ENCODE peak calls at places on chromosome 17, in eight cellular contexts. One of them, this sample, is unnamed.

GRCh38 chr17:37478187-37478586 is 11.5 kb upstream of the DUSP14 start:
- DNase-seq in uterus: no peak
- DNase-seq in HCT116: no peak
- DNase-seq in IMR-90: peak; percentile 58
- DNase-seq in breast epithelium: peak; percentile 81
- DNase-seq in body of pancreas: no peak
- DNase-seq in transverse colon: no peak
- DNase-seq in A549: no peak
- DNase-seq in this sample: peak; percentile 60

GRCh38 chr17:6327007-6327406 is 107.9 kb downstream of the AIPL1 start:
- DNase-seq in A549: no peak
- DNase-seq in breast epithelium: no peak
- DNase-seq in uterus: no peak
- DNase-seq in body of pancreas: peak; percentile 9
- DNase-seq in transverse colon: no peak
- DNase-seq in HCT116: no peak
- DNase-seq in IMR-90: no peak
- DNase-seq in this sample: no peak

GRCh38 chr17:76432712-76433336 is 20.1 kb downstream of the UBE2O start:
- DNase-seq in body of pancreas: no peak
- DNase-seq in breast epithelium: no peak
- DNase-seq in IMR-90: peak; percentile 49
- DNase-seq in uterus: no peak
- DNase-seq in transverse colon: no peak
- DNase-seq in A549: peak; percentile 40
- DNase-seq in HCT116: peak; percentile 28
- DNase-seq in this sample: no peak

GRCh38 chr17:48382989-48383388 is 47.0 kb downstream of the SKAP1 start:
- DNase-seq in IMR-90: no peak
- DNase-seq in body of pancreas: no peak
- DNase-seq in breast epithelium: no peak
- DNase-seq in HCT116: no peak
- DNase-seq in A549: no peak
- DNase-seq in transverse colon: no peak
- DNase-seq in uterus: no peak
- DNase-seq in this sample: no peak

GRCh38 chr17:75771334-75772281 is 6.6 kb upstream of the GALK1 start:
- DNase-seq in body of pancreas: peak; percentile 16
- DNase-seq in HCT116: no peak
- DNase-seq in uterus: no peak
- DNase-seq in IMR-90: peak; percentile 25
- DNase-seq in breast epithelium: peak; percentile 18
- DNase-seq in A549: no peak
- DNase-seq in transverse colon: peak; percentile 30
- DNase-seq in this sample: no peak

GRCh38 chr17:50095626-50096037 is 481 bp downstream of the PDK2 start:
- DNase-seq in HCT116: no peak
- DNase-seq in transverse colon: no peak
- DNase-seq in breast epithelium: no peak
- DNase-seq in uterus: no peak
- DNase-seq in body of pancreas: no peak
- DNase-seq in A549: no peak
- DNase-seq in IMR-90: no peak
- DNase-seq in this sample: no peak

GRCh38 chr17:32482568-32483320 is 4.0 kb upstream of the CDK5R1 start:
- DNase-seq in uterus: no peak
- DNase-seq in A549: no peak
- DNase-seq in IMR-90: peak; percentile 33
- DNase-seq in transverse colon: no peak
- DNase-seq in breast epithelium: no peak
- DNase-seq in body of pancreas: peak; percentile 19
- DNase-seq in HCT116: no peak
- DNase-seq in this sample: no peak

GRCh38 chr17:45873728-45874127 is 20.6 kb upstream of the MAPT start:
- DNase-seq in transverse colon: no peak
- DNase-seq in body of pancreas: no peak
- DNase-seq in IMR-90: no peak
- DNase-seq in breast epithelium: no peak
- DNase-seq in HCT116: no peak
- DNase-seq in uterus: no peak
- DNase-seq in A549: no peak
- DNase-seq in this sample: no peak

GRCh38 chr17:48910370-48910769 is 2.2 kb downstream of the UBE2Z start:
- DNase-seq in A549: no peak
- DNase-seq in HCT116: no peak
- DNase-seq in IMR-90: no peak
- DNase-seq in breast epithelium: no peak
- DNase-seq in body of pancreas: no peak
- DNase-seq in uterus: no peak
- DNase-seq in transverse colon: no peak
- DNase-seq in this sample: no peak

GRCh38 chr17:81825841-81826471 is 7.1 kb downstream of the MCRIP1 start:
- DNase-seq in IMR-90: no peak
- DNase-seq in A549: no peak
- DNase-seq in breast epithelium: no peak
- DNase-seq in transverse colon: no peak
- DNase-seq in body of pancreas: no peak
- DNase-seq in uterus: no peak
- DNase-seq in HCT116: no peak
- DNase-seq in this sample: no peak

GRCh38 chr17:58172369-58173071 is 5.7 kb downstream of the OR4D2 start:
- DNase-seq in A549: peak; percentile 75
- DNase-seq in HCT116: peak; percentile 79
- DNase-seq in transverse colon: no peak
- DNase-seq in body of pancreas: no peak
- DNase-seq in IMR-90: peak; percentile 4
- DNase-seq in breast epithelium: no peak
- DNase-seq in uterus: no peak
- DNase-seq in this sample: no peak

GRCh38 chr17:43658890-43659289 is 2.8 kb downstream of the MEOX1 start:
- DNase-seq in IMR-90: no peak
- DNase-seq in transverse colon: no peak
- DNase-seq in breast epithelium: no peak
- DNase-seq in HCT116: no peak
- DNase-seq in body of pancreas: no peak
- DNase-seq in A549: no peak
- DNase-seq in uterus: no peak
- DNase-seq in this sample: no peak

GRCh38 chr17:1011760-1012735 is 15.1 kb downstream of the TIMM22 start:
- DNase-seq in uterus: no peak
- DNase-seq in breast epithelium: no peak
- DNase-seq in A549: no peak
- DNase-seq in IMR-90: no peak
- DNase-seq in body of pancreas: no peak
- DNase-seq in HCT116: no peak
- DNase-seq in transverse colon: no peak
- DNase-seq in this sample: no peak

GRCh38 chr17:76090517-76091135 is 11.6 kb downstream of the ZACN start:
- DNase-seq in A549: no peak
- DNase-seq in uterus: no peak
- DNase-seq in IMR-90: no peak
- DNase-seq in body of pancreas: no peak
- DNase-seq in breast epithelium: no peak
- DNase-seq in HCT116: no peak
- DNase-seq in transverse colon: no peak
- DNase-seq in this sample: no peak

GRCh38 chr17:2931426-2931825 is 132.0 kb downstream of the OR1D5 start:
- DNase-seq in uterus: no peak
- DNase-seq in body of pancreas: no peak
- DNase-seq in breast epithelium: no peak
- DNase-seq in IMR-90: no peak
- DNase-seq in transverse colon: no peak
- DNase-seq in A549: no peak
- DNase-seq in HCT116: no peak
- DNase-seq in this sample: no peak

GRCh38 chr17:48791128-48792032 is 25.6 kb downstream of the TTLL6 start:
- DNase-seq in body of pancreas: peak; percentile 87
- DNase-seq in transverse colon: peak; percentile 90
- DNase-seq in HCT116: peak; percentile 87
- DNase-seq in IMR-90: peak; percentile 79
- DNase-seq in A549: peak; percentile 92
- DNase-seq in uterus: peak; percentile 65
- DNase-seq in breast epithelium: peak; percentile 72
- DNase-seq in this sample: peak; percentile 87

GRCh38 chr17:50274142-50274944 is at the start of gene TMEM92:
- DNase-seq in uterus: peak; percentile 58
- DNase-seq in HCT116: peak; percentile 62
- DNase-seq in A549: peak; percentile 71
- DNase-seq in transverse colon: peak; percentile 81
- DNase-seq in IMR-90: no peak
- DNase-seq in breast epithelium: no peak
- DNase-seq in body of pancreas: peak; percentile 79
- DNase-seq in this sample: no peak

GRCh38 chr17:64608571-64608981 is 53.5 kb downstream of the SMURF2 start:
- DNase-seq in A549: no peak
- DNase-seq in IMR-90: peak; percentile 58
- DNase-seq in uterus: no peak
- DNase-seq in breast epithelium: no peak
- DNase-seq in body of pancreas: no peak
- DNase-seq in HCT116: no peak
- DNase-seq in transverse colon: no peak
- DNase-seq in this sample: no peak

GRCh38 chr17:49715221-49715620 is 7.5 kb upstream of the SLC35B1 start:
- DNase-seq in HCT116: no peak
- DNase-seq in A549: no peak
- DNase-seq in uterus: no peak
- DNase-seq in body of pancreas: no peak
- DNase-seq in breast epithelium: no peak
- DNase-seq in IMR-90: no peak
- DNase-seq in transverse colon: no peak
- DNase-seq in this sample: no peak

GRCh38 chr17:55687037-55687436 is 35.6 kb downstream of the TMEM100 start:
- DNase-seq in HCT116: no peak
- DNase-seq in uterus: no peak
- DNase-seq in A549: no peak
- DNase-seq in IMR-90: no peak
- DNase-seq in breast epithelium: no peak
- DNase-seq in body of pancreas: no peak
- DNase-seq in transverse colon: no peak
- DNase-seq in this sample: no peak

GRCh38 chr17:75013077-75013391 is 564 bp downstream of the MRPL58 start:
- DNase-seq in A549: no peak
- DNase-seq in breast epithelium: no peak
- DNase-seq in IMR-90: no peak
- DNase-seq in body of pancreas: no peak
- DNase-seq in HCT116: no peak
- DNase-seq in uterus: no peak
- DNase-seq in transverse colon: no peak
- DNase-seq in this sample: no peak

GRCh38 chr17:56831364-56832095 is 2.2 kb downstream of the C17orf67 start:
- DNase-seq in A549: no peak
- DNase-seq in IMR-90: no peak
- DNase-seq in HCT116: no peak
- DNase-seq in breast epithelium: no peak
- DNase-seq in transverse colon: no peak
- DNase-seq in uterus: no peak
- DNase-seq in body of pancreas: no peak
- DNase-seq in this sample: no peak

GRCh38 chr17:52041123-52041617 is 117.3 kb downstream of the CA10 start:
- DNase-seq in A549: no peak
- DNase-seq in breast epithelium: no peak
- DNase-seq in IMR-90: no peak
- DNase-seq in uterus: no peak
- DNase-seq in transverse colon: no peak
- DNase-seq in body of pancreas: no peak
- DNase-seq in HCT116: no peak
- DNase-seq in this sample: no peak

GRCh38 chr17:82863941-82864720 is 24.3 kb upstream of the ZNF750 start:
- DNase-seq in HCT116: peak; percentile 68
- DNase-seq in transverse colon: peak; percentile 69
- DNase-seq in uterus: no peak
- DNase-seq in IMR-90: peak; percentile 91
- DNase-seq in A549: no peak
- DNase-seq in breast epithelium: peak; percentile 47
- DNase-seq in body of pancreas: no peak
- DNase-seq in this sample: no peak
- H3K27ac ChIP-seq in HCT116: peak overlapping the region; percentile 95
- H3K27ac ChIP-seq in transverse colon: peak overlapping the region; percentile 67
- H3K27ac ChIP-seq in uterus: peak overlapping the region; percentile 57
- H3K27ac ChIP-seq in IMR-90: peak overlapping the region; percentile 5
- H3K27ac ChIP-seq in A549: no peak overlapping the region
- H3K27ac ChIP-seq in breast epithelium: peak overlapping the region; percentile 68
- H3K27ac ChIP-seq in body of pancreas: no peak overlapping the region
- H3K27ac ChIP-seq in this sample: peak overlapping the region; percentile 65

DNA sequence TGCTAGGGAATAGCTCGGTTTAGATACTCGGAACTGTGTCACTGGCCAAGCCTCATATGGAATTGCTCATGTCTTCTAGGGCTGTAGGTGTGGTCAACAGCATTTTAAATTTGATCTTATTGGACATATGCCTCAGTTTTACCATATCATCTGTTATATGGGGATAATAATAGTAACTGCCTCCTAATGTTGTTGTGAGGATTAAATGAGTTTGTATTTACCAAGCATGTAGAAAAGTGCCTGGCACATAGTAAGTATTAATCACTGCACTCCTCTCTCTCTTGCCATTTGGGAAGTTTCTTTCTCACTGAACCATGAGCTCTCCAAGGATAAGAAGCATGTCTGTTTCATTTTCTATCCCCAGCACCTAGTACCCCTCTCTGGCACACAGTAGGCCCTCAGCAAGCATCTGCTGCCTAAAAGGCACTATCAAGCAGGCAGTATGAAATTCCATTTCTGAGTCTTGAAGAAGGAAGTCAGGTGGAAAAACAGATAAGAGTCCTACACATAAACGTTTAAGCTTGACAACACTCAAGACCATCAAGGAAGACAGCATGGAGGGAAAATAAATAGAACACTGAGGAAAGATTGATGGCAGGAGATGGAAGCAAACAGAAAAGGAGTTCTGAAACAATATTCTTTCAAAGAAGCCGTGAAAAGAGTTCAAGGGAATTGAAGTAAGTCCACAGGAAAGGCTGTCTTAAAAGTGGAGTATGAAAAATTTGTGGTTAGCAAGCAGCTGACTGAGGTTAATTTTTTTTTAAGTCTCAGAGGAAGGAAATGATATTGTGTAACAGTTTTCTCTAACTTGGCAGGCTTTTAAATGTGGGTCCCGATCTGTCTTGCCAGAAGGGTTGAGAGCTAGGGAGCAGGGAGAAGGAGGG is 2.2 kb upstream of the ATP6V0A1 start:
- DNase-seq in IMR-90: peak; percentile 83
- DNase-seq in HCT116: no peak
- DNase-seq in breast epithelium: no peak
- DNase-seq in uterus: no peak
- DNase-seq in body of pancreas: no peak
- DNase-seq in transverse colon: no peak
- DNase-seq in A549: peak; percentile 16
- DNase-seq in this sample: peak; percentile 55
- TF ChIP-seq POLR2A in IMR-90: no peak
- TF ChIP-seq POLR2A in HCT116: no peak
- TF ChIP-seq POLR2A in breast epithelium: no peak
- TF ChIP-seq POLR2A in uterus: no peak
- TF ChIP-seq POLR2A in body of pancreas: no peak
- TF ChIP-seq POLR2A in transverse colon: no peak
- TF ChIP-seq POLR2A in A549: no peak
- TF ChIP-seq POLR2A in this sample: no peak

GRCh38 chr17:19397556-19398041 is 10.6 kb upstream of the MFAP4 start:
- DNase-seq in A549: no peak
- DNase-seq in HCT116: no peak
- DNase-seq in transverse colon: peak; percentile 57
- DNase-seq in body of pancreas: peak; percentile 26
- DNase-seq in IMR-90: no peak
- DNase-seq in breast epithelium: peak; percentile 70
- DNase-seq in uterus: no peak
- DNase-seq in this sample: no peak
- H3K27ac ChIP-seq in A549: no peak overlapping the region
- H3K27ac ChIP-seq in HCT116: peak overlapping the region; percentile 16
- H3K27ac ChIP-seq in transverse colon: peak overlapping the region; percentile 80
- H3K27ac ChIP-seq in body of pancreas: peak overlapping the region; percentile 59
- H3K27ac ChIP-seq in IMR-90: no peak overlapping the region
- H3K27ac ChIP-seq in breast epithelium: peak overlapping the region; percentile 85
- H3K27ac ChIP-seq in uterus: peak overlapping the region; percentile 35
- H3K27ac ChIP-seq in this sample: peak overlapping the region; percentile 79

GRCh38 chr17:8630802-8631553 is 453 bp upstream of the MYH10 start:
- DNase-seq in transverse colon: peak; percentile 95
- DNase-seq in breast epithelium: peak; percentile 98
- DNase-seq in uterus: peak; percentile 98
- DNase-seq in body of pancreas: peak; percentile 99
- DNase-seq in A549: peak; percentile 100
- DNase-seq in HCT116: peak; percentile 99
- DNase-seq in IMR-90: peak; percentile 100
- DNase-seq in this sample: peak; percentile 92
- TF ChIP-seq POLR2A in transverse colon: no peak
- TF ChIP-seq POLR2A in breast epithelium: no peak
- TF ChIP-seq POLR2A in uterus: no peak
- TF ChIP-seq POLR2A in body of pancreas: no peak
- TF ChIP-seq POLR2A in A549: peak; percentile 64
- TF ChIP-seq POLR2A in HCT116: peak; percentile 44
- TF ChIP-seq POLR2A in IMR-90: no peak
- TF ChIP-seq POLR2A in this sample: peak; percentile 48